ENCODE peak calls at places on chromosomes 13 and 19, in seven cellular contexts. One of them, this sample, is unnamed.

GRCh38 chr13:21625366-21625765 is 21.4 kb upstream of the MICU2 start:
- DNase-seq in PC-3: peak
- DNase-seq in astrocyte: peak
- DNase-seq in hepatocyte: peak
- DNase-seq in IMR-90: peak
- DNase-seq in upper lobe of right lung: no peak
- DNase-seq in foreskin keratinocyte: peak
- DNase-seq in this sample: no peak

GRCh38 chr19:53809518-53810186 is 14.5 kb downstream of the NLRP12 start:
- DNase-seq in PC-3: peak
- DNase-seq in astrocyte: no peak
- DNase-seq in hepatocyte: no peak
- DNase-seq in IMR-90: no peak
- DNase-seq in upper lobe of right lung: no peak
- DNase-seq in foreskin keratinocyte: no peak
- DNase-seq in this sample: no peak

GRCh38 chr13:28049215-28049614 is 51.2 kb downstream of the FLT3 start:
- DNase-seq in PC-3: no peak
- DNase-seq in astrocyte: no peak
- DNase-seq in hepatocyte: no peak
- DNase-seq in IMR-90: no peak
- DNase-seq in upper lobe of right lung: no peak
- DNase-seq in foreskin keratinocyte: no peak
- DNase-seq in this sample: no peak

GRCh38 chr19:49614096-49614857 is 23.3 kb downstream of the PRR12 start:
- DNase-seq in PC-3: peak
- DNase-seq in astrocyte: peak
- DNase-seq in hepatocyte: no peak
- DNase-seq in IMR-90: peak
- DNase-seq in upper lobe of right lung: no peak
- DNase-seq in foreskin keratinocyte: peak
- DNase-seq in this sample: no peak

GRCh38 chr13:38979891-38980627 is 10.6 kb downstream of the STOML3 start:
- DNase-seq in PC-3: no peak
- DNase-seq in astrocyte: no peak
- DNase-seq in hepatocyte: peak
- DNase-seq in IMR-90: no peak
- DNase-seq in upper lobe of right lung: no peak
- DNase-seq in foreskin keratinocyte: no peak
- DNase-seq in this sample: no peak

GRCh38 chr19:50669319-50670101 is 20.3 kb downstream of the C19orf81 start:
- DNase-seq in PC-3: peak
- DNase-seq in astrocyte: no peak
- DNase-seq in hepatocyte: peak
- DNase-seq in IMR-90: peak
- DNase-seq in upper lobe of right lung: no peak
- DNase-seq in foreskin keratinocyte: no peak
- DNase-seq in this sample: no peak

GRCh38 chr19:48636859-48637448 is at the start of gene DBP:
- DNase-seq in PC-3: peak
- DNase-seq in astrocyte: no peak
- DNase-seq in hepatocyte: peak
- DNase-seq in IMR-90: no peak
- DNase-seq in upper lobe of right lung: peak
- DNase-seq in foreskin keratinocyte: no peak
- DNase-seq in this sample: no peak

GRCh38 chr13:87052731-87053130 is 618.4 kb upstream of the SLITRK5 start:
- DNase-seq in PC-3: peak
- DNase-seq in astrocyte: peak
- DNase-seq in hepatocyte: no peak
- DNase-seq in IMR-90: peak
- DNase-seq in upper lobe of right lung: no peak
- DNase-seq in foreskin keratinocyte: peak
- DNase-seq in this sample: no peak

GRCh38 chr19:9075064-9075964 is 11.5 kb upstream of the OR1M1 start:
- DNase-seq in PC-3: peak
- DNase-seq in astrocyte: peak
- DNase-seq in hepatocyte: peak
- DNase-seq in IMR-90: peak
- DNase-seq in upper lobe of right lung: peak
- DNase-seq in foreskin keratinocyte: peak
- DNase-seq in this sample: peak

GRCh38 chr13:22009500-22009899 is 338.6 kb downstream of the FGF9 start:
- DNase-seq in PC-3: no peak
- DNase-seq in astrocyte: no peak
- DNase-seq in hepatocyte: no peak
- DNase-seq in IMR-90: no peak
- DNase-seq in upper lobe of right lung: no peak
- DNase-seq in foreskin keratinocyte: no peak
- DNase-seq in this sample: no peak

GRCh38 chr19:50331187-50332013 is 2.2 kb upstream of the KCNC3 start:
- DNase-seq in PC-3: no peak
- DNase-seq in astrocyte: no peak
- DNase-seq in hepatocyte: no peak
- DNase-seq in IMR-90: no peak
- DNase-seq in upper lobe of right lung: peak
- DNase-seq in foreskin keratinocyte: no peak
- DNase-seq in this sample: no peak

GRCh38 chr13:24746618-24747247 is 17.2 kb upstream of the RNF17 start:
- DNase-seq in PC-3: no peak
- DNase-seq in astrocyte: no peak
- DNase-seq in hepatocyte: peak
- DNase-seq in IMR-90: no peak
- DNase-seq in upper lobe of right lung: no peak
- DNase-seq in foreskin keratinocyte: no peak
- DNase-seq in this sample: no peak

GRCh38 chr13:76048126-76048525 is 412.0 kb downstream of the LMO7 start:
- DNase-seq in PC-3: no peak
- DNase-seq in astrocyte: no peak
- DNase-seq in hepatocyte: no peak
- DNase-seq in IMR-90: no peak
- DNase-seq in upper lobe of right lung: no peak
- DNase-seq in foreskin keratinocyte: no peak
- DNase-seq in this sample: no peak

GRCh38 chr19:43300876-43301765 is 31.8 kb upstream of the PSG9 start:
- DNase-seq in PC-3: peak
- DNase-seq in astrocyte: no peak
- DNase-seq in hepatocyte: no peak
- DNase-seq in IMR-90: no peak
- DNase-seq in upper lobe of right lung: no peak
- DNase-seq in foreskin keratinocyte: peak
- DNase-seq in this sample: no peak

GRCh38 chr19:56538761-56539263 is at the start of gene ZFP28:
- DNase-seq in PC-3: no peak
- DNase-seq in astrocyte: no peak
- DNase-seq in hepatocyte: no peak
- DNase-seq in IMR-90: no peak
- DNase-seq in upper lobe of right lung: peak
- DNase-seq in foreskin keratinocyte: peak
- DNase-seq in this sample: peak

GRCh38 chr13:109162248-109163051 is 533.0 kb downstream of the MYO16 start:
- DNase-seq in PC-3: peak
- DNase-seq in astrocyte: no peak
- DNase-seq in hepatocyte: no peak
- DNase-seq in IMR-90: no peak
- DNase-seq in upper lobe of right lung: no peak
- DNase-seq in foreskin keratinocyte: peak
- DNase-seq in this sample: no peak

GRCh38 chr13:98565726-98566577 is 11.0 kb downstream of the STK24 start:
- DNase-seq in PC-3: no peak
- DNase-seq in astrocyte: peak
- DNase-seq in hepatocyte: no peak
- DNase-seq in IMR-90: no peak
- DNase-seq in upper lobe of right lung: peak
- DNase-seq in foreskin keratinocyte: no peak
- DNase-seq in this sample: no peak

GRCh38 chr19:29645491-29645867 is 19.8 kb upstream of the PLEKHF1 start:
- DNase-seq in PC-3: no peak
- DNase-seq in astrocyte: no peak
- DNase-seq in hepatocyte: no peak
- DNase-seq in IMR-90: no peak
- DNase-seq in upper lobe of right lung: no peak
- DNase-seq in foreskin keratinocyte: no peak
- DNase-seq in this sample: no peak

GRCh38 chr13:24693862-24694471 is 13.8 kb downstream of the ATP12A start:
- DNase-seq in PC-3: peak
- DNase-seq in astrocyte: no peak
- DNase-seq in hepatocyte: peak
- DNase-seq in IMR-90: peak
- DNase-seq in upper lobe of right lung: peak
- DNase-seq in foreskin keratinocyte: peak
- DNase-seq in this sample: no peak

GRCh38 chr13:77779461-77780272 is 82.2 kb downstream of the SLAIN1 start:
- DNase-seq in PC-3: peak
- DNase-seq in astrocyte: peak
- DNase-seq in hepatocyte: peak
- DNase-seq in IMR-90: peak
- DNase-seq in upper lobe of right lung: no peak
- DNase-seq in foreskin keratinocyte: peak
- DNase-seq in this sample: no peak

GRCh38 chr19:43636121-43636683 is 3.4 kb downstream of the CADM4 start:
- DNase-seq in PC-3: no peak
- DNase-seq in astrocyte: peak
- DNase-seq in hepatocyte: no peak
- DNase-seq in IMR-90: no peak
- DNase-seq in upper lobe of right lung: no peak
- DNase-seq in foreskin keratinocyte: no peak
- DNase-seq in this sample: no peak

GRCh38 chr19:11421607-11422098 is 2.5 kb upstream of the RGL3 start:
- DNase-seq in PC-3: no peak
- DNase-seq in astrocyte: no peak
- DNase-seq in hepatocyte: peak
- DNase-seq in IMR-90: no peak
- DNase-seq in upper lobe of right lung: peak
- DNase-seq in foreskin keratinocyte: no peak
- DNase-seq in this sample: no peak

DNA sequence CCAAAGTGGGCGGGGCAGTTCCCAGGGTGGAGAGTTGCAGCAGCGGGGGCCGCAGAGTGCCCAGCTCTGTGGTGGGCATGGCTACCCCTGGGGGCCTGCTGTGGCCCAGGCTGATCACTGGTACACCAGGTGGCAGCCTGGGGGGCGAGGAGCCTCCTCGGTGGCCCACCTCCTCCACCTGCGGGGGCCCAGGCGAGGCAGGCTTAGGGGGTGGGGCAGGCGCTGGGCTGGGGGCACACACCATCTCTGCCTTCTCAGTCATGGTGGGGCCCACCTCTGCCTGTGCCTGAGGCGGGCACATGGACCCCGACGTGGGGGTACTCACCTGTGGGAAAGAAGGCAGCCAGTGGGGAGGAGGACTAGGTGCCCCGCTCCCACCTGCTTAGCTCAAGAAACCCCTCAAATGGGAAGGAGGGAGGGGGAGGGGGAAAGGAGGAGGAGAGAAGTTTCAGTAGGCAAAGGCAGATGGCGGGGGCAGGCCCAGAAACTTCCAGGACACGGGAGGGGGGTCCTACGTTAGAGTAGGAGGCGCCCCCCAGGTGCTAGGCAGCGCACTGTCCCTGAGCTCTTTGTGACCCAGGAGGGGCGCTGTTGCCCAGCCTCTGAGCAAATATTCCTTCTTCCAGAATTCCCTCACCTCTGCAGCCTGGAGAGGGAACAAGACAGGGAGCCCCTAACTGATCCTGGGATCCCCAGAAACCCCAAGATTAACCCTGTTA is 1.6 kb downstream of the LYL1 start:
- DNase-seq in PC-3: peak
- DNase-seq in astrocyte: no peak
- DNase-seq in hepatocyte: no peak
- DNase-seq in IMR-90: no peak
- DNase-seq in upper lobe of right lung: no peak
- DNase-seq in foreskin keratinocyte: no peak
- DNase-seq in this sample: no peak
- TF ChIP-seq CTCF in PC-3: peak
- TF ChIP-seq CTCF in astrocyte: no peak
- TF ChIP-seq CTCF in hepatocyte: peak
- TF ChIP-seq CTCF in IMR-90: peak
- TF ChIP-seq CTCF in upper lobe of right lung: peak
- TF ChIP-seq CTCF in foreskin keratinocyte: peak
- TF ChIP-seq CTCF in this sample: peak

DNA sequence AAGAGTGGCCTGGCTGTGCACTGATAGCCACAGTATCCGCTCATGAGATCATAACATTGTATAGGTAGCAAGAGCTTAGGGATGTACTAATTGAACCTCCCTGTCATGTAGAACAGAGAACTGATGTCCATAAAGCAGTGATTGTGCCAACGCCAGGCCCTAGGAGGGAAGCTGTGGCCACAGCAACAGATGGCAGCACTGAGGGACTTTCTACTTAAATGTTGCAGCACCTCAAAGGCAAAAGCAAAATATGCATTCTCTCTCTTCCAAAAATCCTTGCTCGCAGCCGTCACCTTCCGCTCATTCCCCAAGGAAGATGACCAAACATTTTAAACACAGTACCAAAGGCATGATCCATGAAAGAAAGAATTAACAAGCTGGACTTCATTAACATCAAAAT is 32.3 kb downstream of the COL4A1 start:
- DNase-seq in PC-3: peak
- DNase-seq in astrocyte: no peak
- DNase-seq in hepatocyte: no peak
- DNase-seq in IMR-90: no peak
- DNase-seq in upper lobe of right lung: no peak
- DNase-seq in foreskin keratinocyte: no peak
- DNase-seq in this sample: no peak
- TF ChIP-seq CTCF in PC-3: peak
- TF ChIP-seq CTCF in astrocyte: no peak
- TF ChIP-seq CTCF in hepatocyte: peak
- TF ChIP-seq CTCF in IMR-90: peak
- TF ChIP-seq CTCF in upper lobe of right lung: peak
- TF ChIP-seq CTCF in foreskin keratinocyte: peak
- TF ChIP-seq CTCF in this sample: peak

GRCh38 chr19:18773682-18774081 is 17.4 kb downstream of the COMP start:
- DNase-seq in PC-3: no peak
- DNase-seq in astrocyte: no peak
- DNase-seq in hepatocyte: no peak
- DNase-seq in IMR-90: no peak
- DNase-seq in upper lobe of right lung: no peak
- DNase-seq in foreskin keratinocyte: no peak
- DNase-seq in this sample: no peak
- TF ChIP-seq CTCF in PC-3: no peak
- TF ChIP-seq CTCF in astrocyte: no peak
- TF ChIP-seq CTCF in hepatocyte: no peak
- TF ChIP-seq CTCF in IMR-90: no peak
- TF ChIP-seq CTCF in upper lobe of right lung: no peak
- TF ChIP-seq CTCF in foreskin keratinocyte: no peak
- TF ChIP-seq CTCF in this sample: no peak

DNA sequence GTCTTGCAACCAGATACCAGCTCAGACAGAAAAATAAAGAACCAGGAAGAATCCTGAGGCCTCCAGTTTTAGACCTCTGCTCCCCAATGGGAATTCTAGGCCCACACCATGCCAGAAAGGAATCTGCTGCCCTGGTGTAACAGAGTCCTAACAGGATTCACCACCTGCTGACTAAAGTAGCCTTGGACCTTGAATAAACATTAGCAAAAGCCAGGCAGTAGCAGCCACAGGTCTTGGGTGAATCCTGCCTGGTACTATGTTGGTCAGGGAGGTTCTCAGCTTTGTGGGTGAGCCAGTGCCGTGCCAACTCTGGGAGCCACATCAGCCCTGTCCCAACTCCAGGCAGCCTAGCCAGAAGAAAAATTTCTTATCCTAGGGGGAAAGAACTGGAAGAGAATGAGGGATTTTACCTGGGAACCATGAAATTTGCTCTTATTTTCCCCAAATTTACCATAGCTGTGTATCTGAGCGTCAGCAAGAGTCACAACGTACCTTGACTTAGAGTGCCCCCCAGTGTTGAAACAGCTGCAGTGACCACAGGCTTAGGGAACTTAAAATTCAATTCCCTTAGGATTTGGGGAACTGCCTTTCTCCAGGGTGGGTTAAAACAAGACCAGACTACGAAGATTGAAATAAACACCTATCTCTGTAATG is 1895.6 kb upstream of the PRR20A start:
- DNase-seq in PC-3: no peak
- DNase-seq in astrocyte: no peak
- DNase-seq in hepatocyte: peak
- DNase-seq in IMR-90: no peak
- DNase-seq in upper lobe of right lung: no peak
- DNase-seq in foreskin keratinocyte: no peak
- DNase-seq in this sample: no peak
- TF ChIP-seq CTCF in PC-3: peak
- TF ChIP-seq CTCF in astrocyte: peak
- TF ChIP-seq CTCF in hepatocyte: peak
- TF ChIP-seq CTCF in IMR-90: no peak
- TF ChIP-seq CTCF in upper lobe of right lung: no peak
- TF ChIP-seq CTCF in foreskin keratinocyte: peak
- TF ChIP-seq CTCF in this sample: peak